ENCODE peak calls at places on chromosomes 6 and 20, in four cellular contexts. B is left lung, Y is kidney epithelial cell, W is transverse colon. L is an unnamed sample.

GRCh38 chr6:34973547-34974248 is 84.6 kb downstream of the ANKS1A start:
- DNase-seq in B (no peak), W (no peak), Y (no peak), L (no peak)

GRCh38 chr20:433300-433975 is 25.3 kb downstream of the RBCK1 start:
- DNase-seq in W (no peak), B (no peak), Y (peak), L (peak)

GRCh38 chr6:43286995-43287716 is 10.9 kb upstream of the SLC22A7 start:
- DNase-seq in B (no peak), W (no peak), Y (no peak), L (no peak)

GRCh38 chr6:73694711-73695411 is 1.1 kb upstream of the CD109 start:
- DNase-seq in W (no peak), Y (peak), B (no peak), L (peak)

GRCh38 chr6:30882764-30883475 is 1.4 kb upstream of the DDR1 start:
- DNase-seq in W (peak), Y (no peak), B (peak), L (peak)

GRCh38 chr20:60056345-60057122 is 98.3 kb downstream of the CDH26 start:
- DNase-seq in Y (no peak), W (no peak), B (no peak), L (no peak)

GRCh38 chr20:1185781-1186334 is 1.1 kb upstream of the TMEM74B start:
- DNase-seq in W (peak), B (no peak), Y (no peak), L (peak)

GRCh38 chr6:20978176-20978614 is 443.9 kb downstream of the CDKAL1 start:
- DNase-seq in W (no peak), Y (no peak), B (no peak), L (peak)

GRCh38 chr6:132132911-132133639 is 181.9 kb upstream of the CCN2 start:
- DNase-seq in W (no peak), Y (peak), B (no peak), L (peak)

GRCh38 chr20:21504323-21504722 is 9.5 kb downstream of the NKX2-2 start:
- DNase-seq in B (peak), W (no peak), Y (no peak), L (no peak)
- H3K4me3 ChIP-seq in B (no peak), W (no peak), Y (no peak), L (no peak)

GRCh38 chr20:52193133-52193532 is 1.6 kb upstream of the ZFP64 start:
- DNase-seq in Y (no peak), W (no peak), B (no peak), L (no peak)

GRCh38 chr20:52192296-52193007 is 873 bp upstream of the ZFP64 start:
- DNase-seq in B (no peak), Y (no peak), W (no peak), L (peak)

GRCh38 chr20:52191132-52191435 is 495 bp downstream of the ZFP64 start:
- DNase-seq in Y (no peak), W (no peak), B (no peak), L (peak)

GRCh38 chr20:52191436-52192295 is at the start of gene ZFP64:
- DNase-seq in W (peak), B (peak), Y (peak), L (peak)

DNA sequence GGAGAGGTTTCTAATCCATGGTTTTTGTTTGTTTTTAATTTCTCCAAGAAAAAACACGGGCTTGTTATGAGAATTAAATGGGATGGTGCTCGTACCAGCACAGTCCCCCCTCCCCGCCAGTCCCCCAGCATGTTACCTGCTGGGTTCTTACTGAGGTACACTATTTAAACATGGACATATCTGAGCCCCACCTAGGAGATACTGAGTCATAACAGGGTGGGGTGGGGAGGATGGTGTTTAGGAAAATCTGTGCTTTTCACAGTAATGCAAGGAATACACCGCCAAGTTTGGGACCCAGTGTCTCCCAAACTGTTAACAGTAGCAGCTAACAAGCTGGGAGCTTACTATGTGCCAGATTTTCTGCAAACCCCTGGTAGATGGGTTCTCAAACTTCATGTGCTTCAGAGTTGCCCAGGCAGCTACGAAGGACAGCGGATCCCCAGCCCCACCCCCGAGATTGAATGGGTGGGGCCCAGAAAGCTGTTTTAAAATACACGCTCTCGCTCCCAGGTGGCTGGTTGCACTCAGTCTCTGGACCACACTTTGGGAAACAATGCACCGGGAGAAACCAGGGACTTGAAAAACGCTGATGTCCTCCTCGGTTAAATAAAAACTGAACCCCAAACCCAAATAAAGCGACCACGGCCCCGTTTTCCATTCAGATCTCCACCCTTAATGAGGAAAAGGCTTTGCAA is 995 bp downstream of the ZFP64 start:
- DNase-seq in W (peak), Y (no peak), B (no peak), L (peak)
- H3K4me3 ChIP-seq in W (peak), Y (peak), B (peak), L (peak)

GRCh38 chr6:5084192-5084786 is 852 bp upstream of the PPP1R3G start:
- DNase-seq in Y (no peak), B (no peak), W (peak), L (no peak)

GRCh38 chr6:5084787-5085637 is at the start of gene PPP1R3G:
- DNase-seq in W (peak), B (peak), Y (no peak), L (peak)

GRCh38 chr6:5082487-5083306 is 2.4 kb upstream of the PPP1R3G start:
- DNase-seq in Y (peak), B (no peak), W (no peak), L (peak)

GRCh38 chr6:5083307-5083583 is 1.9 kb upstream of the PPP1R3G start:
- DNase-seq in Y (no peak), B (no peak), W (no peak), L (no peak)

GRCh38 chr6:5083813-5084191 is 1.3 kb upstream of the PPP1R3G start:
- DNase-seq in Y (no peak), B (no peak), W (no peak), L (no peak)
- H3K4me3 ChIP-seq in Y (no peak), B (no peak), W (no peak), L (no peak)

DNA sequence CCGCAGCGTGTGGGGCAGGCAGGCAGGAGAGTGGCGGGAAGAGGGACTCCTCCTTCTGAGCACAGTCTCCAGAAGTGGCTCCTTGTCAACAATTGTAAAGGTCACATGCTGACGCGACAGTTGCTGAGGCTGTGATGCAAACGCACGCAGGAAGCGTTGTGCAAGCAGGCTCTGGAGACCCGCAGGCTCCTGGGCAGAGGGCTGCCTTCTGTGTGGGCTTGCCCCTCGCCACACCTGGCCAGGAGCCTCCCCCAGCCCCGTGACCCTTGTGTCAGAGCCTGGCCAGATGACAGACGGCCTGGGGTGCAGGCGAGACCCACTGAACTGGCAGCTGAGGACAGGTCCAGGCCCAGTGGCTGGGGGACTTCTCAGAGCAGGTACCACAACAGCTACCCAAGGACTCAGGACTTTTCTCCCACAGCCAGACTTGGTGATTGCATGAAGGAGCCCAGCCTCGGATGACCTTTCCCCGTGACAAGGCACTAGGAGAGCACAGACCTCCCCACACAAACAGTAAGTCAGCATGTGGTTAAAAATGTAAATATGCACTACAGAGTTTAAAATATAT is 222.2 kb upstream of the RREB1 start:
- DNase-seq in B (peak), W (peak), Y (no peak), L (no peak)
- H3K4me3 ChIP-seq in B (no peak), W (no peak), Y (no peak), L (no peak)

GRCh38 chr20:41367956-41368355 is 1.3 kb upstream of the EMILIN3 start:
- DNase-seq in B (no peak), Y (no peak), W (no peak), L (no peak)

GRCh38 chr20:41367393-41367695 is 726 bp upstream of the EMILIN3 start:
- DNase-seq in W (no peak), Y (no peak), B (no peak), L (no peak)

GRCh38 chr20:41364967-41365765 is 1.5 kb downstream of the EMILIN3 start:
- DNase-seq in B (no peak), Y (no peak), W (no peak), L (no peak)

GRCh38 chr20:41365785-41366545 is 653 bp downstream of the EMILIN3 start:
- DNase-seq in B (no peak), W (no peak), Y (no peak), L (no peak)

GRCh38 chr20:41366546-41367392 is at the start of gene EMILIN3:
- DNase-seq in Y (no peak), W (no peak), B (no peak), L (no peak)
- H3K4me3 ChIP-seq in Y (no peak), W (no peak), B (no peak), L (no peak)

GRCh38 chr6:1027795-1028569 is 283.9 kb upstream of the FOXQ1 start:
- DNase-seq in W (no peak), Y (no peak), B (no peak), L (no peak)

GRCh38 chr6:1024161-1024560 is 287.7 kb upstream of the FOXQ1 start:
- DNase-seq in Y (no peak), W (no peak), B (no peak), L (no peak)

GRCh38 chr6:1024587-1024986 is 287.3 kb upstream of the FOXQ1 start:
- DNase-seq in W (peak), B (no peak), Y (no peak), L (peak)

GRCh38 chr6:1027109-1027794 is 284.6 kb upstream of the FOXQ1 start:
- DNase-seq in W (no peak), Y (no peak), B (no peak), L (peak)

GRCh38 chr6:1025821-1026220 is 286.1 kb upstream of the FOXQ1 start:
- DNase-seq in Y (no peak), B (no peak), W (no peak), L (no peak)
- H3K4me3 ChIP-seq in Y (no peak), B (no peak), W (no peak), L (no peak)

DNA sequence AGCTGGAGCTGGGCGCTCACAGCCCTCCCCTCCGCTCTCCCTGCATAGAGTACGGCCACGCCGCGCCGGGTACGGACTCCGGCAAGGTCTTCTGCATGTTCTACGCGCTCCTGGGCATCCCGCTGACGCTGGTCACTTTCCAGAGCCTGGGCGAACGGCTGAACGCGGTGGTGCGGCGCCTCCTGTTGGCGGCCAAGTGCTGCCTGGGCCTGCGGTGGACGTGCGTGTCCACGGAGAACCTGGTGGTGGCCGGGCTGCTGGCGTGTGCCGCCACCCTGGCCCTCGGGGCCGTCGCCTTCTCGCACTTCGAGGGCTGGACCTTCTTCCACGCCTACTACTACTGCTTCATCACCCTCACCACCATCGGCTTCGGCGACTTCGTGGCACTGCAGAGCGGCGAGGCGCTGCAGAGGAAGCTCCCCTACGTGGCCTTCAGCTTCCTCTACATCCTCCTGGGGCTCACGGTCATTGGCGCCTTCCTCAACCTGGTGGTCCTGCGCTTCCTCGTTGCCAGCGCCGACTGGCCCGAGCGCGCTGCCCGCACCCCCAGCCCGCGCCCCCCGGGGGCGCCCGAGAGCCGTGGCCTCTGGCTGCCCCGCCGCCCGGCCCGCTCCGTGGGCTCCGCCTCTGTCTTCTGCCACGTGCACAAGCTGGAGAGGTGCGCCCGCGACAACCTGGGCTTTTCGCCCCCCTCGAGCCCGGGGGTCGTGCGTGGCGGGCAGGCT is 4.6 kb downstream of the KCNK15 start:
- DNase-seq in B (no peak), Y (no peak), W (no peak), L (no peak)
- H3K4me3 ChIP-seq in B (no peak), Y (no peak), W (no peak), L (no peak)

L was measured in foreskin fibroblast.